ENCODE peak calls at places on chromosomes 12 and 14, in four cellular contexts. V is fibroblast of mammary gland, X is uterus, C is tibial nerve. E is an unnamed sample.

GRCh38 chr12:32134144-32134888 is 27.7 kb downstream of the BICD1 start:
- DNase-seq in C (no peak), V (peak), X (no peak), E (peak)

GRCh38 chr12:131642771-131643170 is 68.1 kb upstream of the SFSWAP start:
- DNase-seq in C (no peak), V (no peak), X (no peak), E (no peak)

GRCh38 chr12:59041241-59042121 is 121.2 kb upstream of the LRIG3 start:
- DNase-seq in V (peak), X (no peak), C (no peak), E (peak)

GRCh38 chr14:56490379-56490778 is 89.2 kb upstream of the TMEM260 start:
- DNase-seq in X (no peak), V (peak), C (no peak), E (peak)

GRCh38 chr12:47744005-47744651 is 14.6 kb downstream of the RAPGEF3 start:
- DNase-seq in X (no peak), V (no peak), C (no peak), E (peak)

GRCh38 chr14:23695220-23695999 is 59.2 kb downstream of the DHRS2 start:
- DNase-seq in X (no peak), V (no peak), C (peak), E (no peak)

GRCh38 chr14:24415421-24416253 is 13.8 kb downstream of the CBLN3 start:
- DNase-seq in X (no peak), C (no peak), V (no peak), E (no peak)

GRCh38 chr12:56724660-56724988 is 475 bp downstream of the NACA start:
- DNase-seq in X (no peak), V (no peak), C (peak), E (no peak)

GRCh38 chr14:51342226-51342625 is 102.2 kb downstream of the TMX1 start:
- DNase-seq in V (no peak), C (no peak), X (no peak), E (peak)

GRCh38 chr12:124629117-124629516 is 61.7 kb upstream of the NCOR2 start:
- DNase-seq in X (no peak), C (no peak), V (no peak), E (no peak)

GRCh38 chr12:47366203-47366978 is 286.6 kb upstream of the AMIGO2 start:
- DNase-seq in X (no peak), V (no peak), C (no peak), E (no peak)

GRCh38 chr14:76599556-76599955 is 161.7 kb upstream of the VASH1 start:
- DNase-seq in V (no peak), C (no peak), X (no peak), E (no peak)

GRCh38 chr14:104633276-104633861 is 28.8 kb upstream of the TMEM179 start:
- DNase-seq in V (no peak), X (no peak), C (no peak), E (no peak)

GRCh38 chr12:89228466-89228865 is 123.8 kb downstream of the DUSP6 start:
- DNase-seq in X (no peak), C (no peak), V (no peak), E (no peak)

GRCh38 chr12:50572275-50572674 is 67.5 kb downstream of the DIP2B start:
- DNase-seq in C (peak), V (peak), X (peak), E (peak)

GRCh38 chr14:37590096-37590809 is 4.8 kb downstream of the FOXA1 start:
- DNase-seq in X (no peak), C (no peak), V (no peak), E (peak)

GRCh38 chr14:105861985-105862465 is 335.6 kb downstream of the TMEM121 start:
- DNase-seq in X (no peak), V (no peak), C (no peak), E (no peak)

GRCh38 chr12:82835217-82835616 is 148.5 kb downstream of the TMTC2 start:
- DNase-seq in V (peak), X (no peak), C (no peak), E (peak)

GRCh38 chr12:49342914-49343731 is 3.6 kb upstream of the DNAJC22 start:
- DNase-seq in V (no peak), X (no peak), C (no peak), E (peak)

GRCh38 chr12:48237048-48237630 is 34.0 kb upstream of the OR10AD1 start:
- DNase-seq in X (no peak), C (no peak), V (no peak), E (no peak)

GRCh38 chr12:14959463-14959862 is 1.9 kb downstream of the ARHGDIB start:
- DNase-seq in X (no peak), V (no peak), C (no peak), E (no peak)

GRCh38 chr12:14961466-14962155 is at the start of gene ARHGDIB:
- DNase-seq in C (no peak), V (no peak), X (no peak), E (peak)

GRCh38 chr12:14959916-14960315 is 1.5 kb downstream of the ARHGDIB start:
- DNase-seq in C (no peak), X (no peak), V (no peak), E (no peak)

GRCh38 chr12:14962180-14962579 is 779 bp upstream of the ARHGDIB start:
- DNase-seq in V (no peak), X (no peak), C (no peak), E (no peak)

GRCh38 chr12:14960548-14961465 is 594 bp downstream of the ARHGDIB start:
- DNase-seq in X (no peak), C (no peak), V (peak), E (peak)
- H3K4me3 ChIP-seq in X (peak), C (peak), V (peak), E (no peak)

GRCh38 chr12:18430425-18431048 is 169.2 kb downstream of the PIK3C2G start:
- DNase-seq in V (peak), C (peak), X (no peak), E (peak)
- TF ChIP-seq CTCF in V (peak), C (peak), X (peak), E (peak)

GRCh38 chr14:32728526-32728925 is 210.2 kb upstream of the NPAS3 start:
- DNase-seq in V (no peak), C (no peak), X (no peak), E (no peak)

GRCh38 chr14:32722631-32723183 is 216.0 kb upstream of the NPAS3 start:
- DNase-seq in V (no peak), C (no peak), X (no peak), E (no peak)

GRCh38 chr14:32726516-32726915 is 212.2 kb upstream of the NPAS3 start:
- DNase-seq in X (no peak), V (no peak), C (no peak), E (no peak)

GRCh38 chr14:32727827-32728226 is 210.9 kb upstream of the NPAS3 start:
- DNase-seq in X (no peak), V (no peak), C (no peak), E (no peak)

GRCh38 chr14:32724864-32725550 is 213.7 kb upstream of the NPAS3 start:
- DNase-seq in C (no peak), V (peak), X (no peak), E (peak)
- H3K4me3 ChIP-seq in C (peak), V (peak), X (peak), E (no peak)

GRCh38 chr12:6843118-6843902 is 2.6 kb downstream of the GNB3 start:
- DNase-seq in X (no peak), V (no peak), C (no peak), E (no peak)
- TF ChIP-seq CTCF in X (no peak), V (no peak), C (no peak), E (no peak)